ENCODE peak calls at places on chromosome 10, in four cellular contexts. V is keratinocyte, Q is heart right ventricle, R is cardiac muscle cell. Y is an unnamed sample.
A peak's percentile ranks its signal among the peaks of the same experiment; 100 is the strongest.

GRCh38 chr10:84308481-84309304 is 19.7 kb upstream of the CCSER2 start:
- DNase-seq in V (no peak), Q (peak; percentile 60), R (peak; percentile 68), Y (no peak)

GRCh38 chr10:78846770-78847169 is 222.0 kb upstream of the ZMIZ1 start:
- DNase-seq in V (no peak), Q (peak; percentile 55), R (no peak), Y (no peak)

GRCh38 chr10:70193391-70193844 is 23.1 kb upstream of the SAR1A start:
- DNase-seq in V (no peak), Q (no peak), R (peak; percentile 78), Y (no peak)

GRCh38 chr10:47207280-47207613 is 92.8 kb upstream of the GDF10 start:
- DNase-seq in V (no peak), Q (no peak), R (peak; percentile 79), Y (no peak)

GRCh38 chr10:12434277-12434676 is 84.9 kb downstream of the CAMK1D start:
- DNase-seq in V (no peak), Q (no peak), R (no peak), Y (no peak)

GRCh38 chr10:70742537-70743429 is 42.4 kb downstream of the TBATA start:
- DNase-seq in V (no peak), Q (peak; percentile 74), R (peak; percentile 88), Y (no peak)

GRCh38 chr10:98377001-98377400 is 38.0 kb downstream of the PYROXD2 start:
- DNase-seq in V (no peak), Q (no peak), R (no peak), Y (no peak)

GRCh38 chr10:28503114-28503513 is 29.8 kb upstream of the WAC start:
- DNase-seq in V (no peak), Q (peak; percentile 13), R (no peak), Y (no peak)

GRCh38 chr10:24215603-24216002 is 6.7 kb downstream of the KIAA1217 start:
- DNase-seq in V (no peak), Q (no peak), R (no peak), Y (no peak)

GRCh38 chr10:27819781-27820531 is 74.3 kb upstream of the MKX start:
- DNase-seq in V (no peak), Q (peak; percentile 55), R (peak; percentile 50), Y (no peak)

GRCh38 chr10:33330543-33331019 is 3.9 kb downstream of the NRP1 start:
- DNase-seq in V (peak; percentile 38), Q (peak; percentile 92), R (peak; percentile 90), Y (peak; percentile 83)

GRCh38 chr10:70335246-70335613 is 47.2 kb downstream of the LRRC20 start:
- DNase-seq in V (no peak), Q (peak; percentile 21), R (peak; percentile 40), Y (no peak)

GRCh38 chr10:114402871-114403544 is 1.3 kb downstream of the AFAP1L2 start:
- DNase-seq in V (no peak), Q (no peak), R (no peak), Y (peak; percentile 73)

GRCh38 chr10:114405011-114405350 is 679 bp upstream of the AFAP1L2 start:
- DNase-seq in V (no peak), Q (no peak), R (no peak), Y (no peak)

GRCh38 chr10:114404171-114405010 is at the start of gene AFAP1L2:
- DNase-seq in V (no peak), Q (no peak), R (peak; percentile 39), Y (no peak)

GRCh38 chr10:114402233-114402632 is 2.1 kb downstream of the AFAP1L2 start:
- DNase-seq in V (no peak), Q (no peak), R (no peak), Y (no peak)

DNA sequence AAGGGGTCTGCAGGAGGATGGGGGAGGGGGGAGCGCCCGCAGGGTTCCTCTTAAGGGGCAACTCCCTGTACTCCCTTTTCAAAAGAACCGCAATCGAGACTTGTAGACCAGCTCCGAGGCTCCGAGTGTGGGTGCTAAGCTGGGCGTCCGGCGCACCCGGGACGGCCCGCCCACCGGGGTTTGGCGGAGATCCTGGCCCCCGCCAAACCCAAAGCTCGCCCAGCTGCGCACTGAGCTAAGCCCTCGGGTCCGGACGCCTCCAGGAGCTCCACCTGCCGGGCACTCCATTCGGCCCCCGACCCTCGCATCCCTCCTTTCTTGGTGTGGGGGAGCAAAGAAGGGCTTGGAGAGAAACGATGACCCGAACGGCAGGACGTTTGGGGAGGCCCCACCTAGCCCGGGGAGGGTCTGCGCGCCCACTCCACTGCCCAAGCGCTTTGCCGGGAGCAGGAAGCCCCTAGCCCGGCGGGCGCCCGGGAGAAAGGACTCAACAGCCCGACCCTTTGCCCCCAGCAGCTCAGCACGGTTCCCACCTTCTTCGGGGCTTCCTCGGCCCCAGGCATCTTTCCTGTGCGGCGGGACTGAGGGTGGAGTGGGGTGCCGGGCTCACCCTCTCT is 649 bp downstream of the AFAP1L2 start:
- DNase-seq in V (no peak), Q (no peak), R (no peak), Y (no peak)
- TF ChIP-seq CTCF in V (peak; percentile 48), Q (peak; percentile 27), R (peak; percentile 22), Y (no peak)

GRCh38 chr10:3750352-3750816 is 34.6 kb downstream of the KLF6 start:
- DNase-seq in V (no peak), Q (no peak), R (no peak), Y (no peak)
- H3K27ac ChIP-seq in V (peak overlapping the region; percentile 57), Q (peak overlapping the region; percentile 75), R (peak overlapping the region; percentile 60), Y (no peak overlapping the region)

GRCh38 chr10:103510046-103510685 is 16.7 kb downstream of the NEURL1 start:
- DNase-seq in V (no peak), Q (no peak), R (no peak), Y (no peak)

GRCh38 chr10:103504181-103504783 is 10.8 kb downstream of the NEURL1 start:
- DNase-seq in V (no peak), Q (no peak), R (peak; percentile 97), Y (no peak)

GRCh38 chr10:103510791-103511757 is 17.6 kb downstream of the NEURL1 start:
- DNase-seq in V (no peak), Q (no peak), R (no peak), Y (no peak)

GRCh38 chr10:103506061-103506460 is 12.6 kb downstream of the NEURL1 start:
- DNase-seq in V (no peak), Q (no peak), R (no peak), Y (peak; percentile 67)

GRCh38 chr10:103507235-103508191 is 14.0 kb downstream of the NEURL1 start:
- DNase-seq in V (no peak), Q (no peak), R (no peak), Y (peak; percentile 41)
- TF ChIP-seq CTCF in V (peak; percentile 18), Q (no peak), R (no peak), Y (no peak)

DNA sequence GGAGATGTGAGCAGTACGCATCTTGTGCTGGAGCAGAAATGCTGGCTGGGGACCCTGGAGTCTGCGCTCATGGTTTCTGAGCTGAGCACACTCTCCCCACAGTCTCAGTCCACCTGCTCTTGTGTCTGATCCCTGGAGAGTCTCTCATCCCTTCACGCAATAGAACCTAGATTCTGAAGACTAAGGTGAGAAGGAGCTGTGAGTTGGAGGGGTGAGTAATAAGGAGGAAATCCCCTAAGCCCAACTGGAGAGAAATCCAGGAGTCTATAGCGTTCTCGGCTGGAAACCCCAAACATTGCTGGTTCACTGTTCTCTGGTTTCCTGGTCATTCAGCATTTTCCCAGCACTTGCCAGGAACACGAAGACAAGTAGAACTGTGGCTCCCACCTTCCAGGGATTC is 68.3 kb upstream of the SMNDC1 start:
- DNase-seq in V (no peak), Q (no peak), R (no peak), Y (no peak)
- H3K27ac ChIP-seq in V (peak overlapping the region; percentile 92), Q (no peak overlapping the region), R (no peak overlapping the region), Y (no peak overlapping the region)

GRCh38 chr10:16915308-16915707 is 98.1 kb upstream of the RSU1 start:
- DNase-seq in V (no peak), Q (no peak), R (no peak), Y (no peak)
- TF ChIP-seq CTCF in V (peak; percentile 9), Q (no peak), R (no peak), Y (no peak)

DNA sequence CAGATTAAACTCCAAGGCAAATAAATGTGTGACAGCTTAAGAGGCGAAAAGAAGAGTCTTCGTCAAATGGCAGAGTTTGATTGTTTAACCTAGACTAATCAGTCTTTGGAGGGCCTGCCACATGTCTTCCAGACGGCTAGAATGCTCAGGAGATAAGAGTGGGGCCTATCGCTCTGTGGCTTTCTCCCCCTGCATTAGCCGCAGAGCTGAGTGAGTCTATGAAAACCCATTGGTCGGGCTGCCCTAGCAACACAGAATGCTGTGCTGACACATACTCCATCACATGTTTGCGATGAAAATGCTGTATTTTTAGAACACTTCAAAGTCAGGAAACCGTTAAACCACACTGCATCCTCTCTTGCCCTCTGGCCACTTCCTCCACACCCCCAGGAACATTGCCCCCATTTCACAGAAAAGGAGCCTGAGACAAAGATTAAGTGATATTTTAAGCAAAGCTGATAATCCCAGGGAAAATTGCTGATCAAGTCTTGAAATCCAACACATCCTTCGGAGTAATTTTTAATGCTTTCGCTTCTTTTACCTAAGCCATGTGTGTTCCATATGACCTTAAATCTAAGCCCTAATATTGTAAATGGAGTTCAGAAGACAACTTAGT is 161.0 kb downstream of the CELF2 start:
- DNase-seq in V (no peak), Q (peak; percentile 61), R (peak; percentile 70), Y (no peak)
- H3K27ac ChIP-seq in V (no peak overlapping the region), Q (peak overlapping the region; percentile 51), R (peak overlapping the region; percentile 84), Y (no peak overlapping the region)

GRCh38 chr10:18473424-18474110 is 177.8 kb downstream of the NSUN6 start:
- DNase-seq in V (no peak), Q (peak; percentile 69), R (no peak), Y (no peak)

GRCh38 chr10:18476283-18476682 is 175.1 kb downstream of the NSUN6 start:
- DNase-seq in V (no peak), Q (no peak), R (no peak), Y (no peak)

GRCh38 chr10:18469125-18469524 is 182.3 kb downstream of the NSUN6 start:
- DNase-seq in V (no peak), Q (no peak), R (no peak), Y (no peak)

GRCh38 chr10:18474111-18474455 is 177.3 kb downstream of the NSUN6 start:
- DNase-seq in V (no peak), Q (no peak), R (no peak), Y (no peak)

GRCh38 chr10:18472977-18473376 is 178.4 kb downstream of the NSUN6 start:
- DNase-seq in V (no peak), Q (no peak), R (no peak), Y (no peak)
- TF ChIP-seq CTCF in V (no peak), Q (no peak), R (no peak), Y (no peak)

Y was measured in coronary artery.